ENCODE peak calls at places on chromosomes 12 and 14, in seven cellular contexts. F is Daoy; B is NCI-H1694; Z is stimulated activated effector memory CD8-positive, alpha-beta T cell treated with anti-CD3 and anti-CD28 coated beads, Interleukin-12 subunit alpha, Interleukin-12 subunit beta, amount 100 ng/mL, for 72 hours; E is stimulated activated CD4-positive, alpha-beta T cell treated with anti-CD3 and anti-CD28 coated beads, Interleukin-4, amount 100 ng/mL, for 48 hours; Y is NCI-H1092 treated with DMSO at 0.1 percent for 48 hours; V is NAMALWA. P is an unnamed sample.

GRCh38 chr12:58924652-58925051 is 4.3 kb upstream of the LRIG3 start:
- DNase-seq in B (no peak), Y (no peak), V (no peak), F (no peak), E (no peak), Z (no peak), P (no peak)

GRCh38 chr14:36194645-36195044 is 18.1 kb upstream of the PTCSC3 start:
- DNase-seq in E (no peak), Y (peak), V (no peak), B (no peak), F (no peak), Z (no peak), P (no peak)

GRCh38 chr14:38442208-38442607 is 186.3 kb upstream of the CLEC14A start:
- DNase-seq in Y (no peak), V (no peak), E (no peak), F (no peak), B (no peak), Z (no peak), P (no peak)

GRCh38 chr14:23528555-23528954 is 23.0 kb downstream of the ZFHX2 start:
- DNase-seq in V (no peak), E (no peak), F (no peak), Z (no peak), Y (no peak), B (no peak), P (peak)

GRCh38 chr12:124523071-124523470 is 44.3 kb downstream of the NCOR2 start:
- DNase-seq in B (peak), V (no peak), Z (no peak), E (no peak), Y (peak), F (peak), P (no peak)

GRCh38 chr12:67025543-67026114 is 243.5 kb upstream of the CAND1 start:
- DNase-seq in Y (peak), E (peak), B (peak), F (peak), Z (peak), V (peak), P (peak)

GRCh38 chr14:59055439-59056045 is 132.9 kb upstream of the DAAM1 start:
- DNase-seq in B (peak), V (peak), Y (peak), Z (no peak), E (peak), F (peak), P (peak)

GRCh38 chr12:106039242-106039641 is 99.5 kb downstream of the NUAK1 start:
- DNase-seq in F (no peak), Y (no peak), B (no peak), E (no peak), Z (no peak), V (no peak), P (no peak)

GRCh38 chr12:68423175-68423574 is 91.0 kb upstream of the MDM1 start:
- DNase-seq in E (no peak), F (no peak), B (no peak), Z (no peak), V (no peak), Y (no peak), P (peak)